ENCODE peak calls at places on chromosomes 6 and 20, in ten cellular contexts. Z is left ventricle myocardium inferior; P is AG04450; M is right lobe of liver; R is neural crest cell; H is glutamatergic neuron; Q is A549; W is activated CD8-positive, alpha-beta T cell treated with anti-CD3 and anti-CD28 coated beads for 36 hours; A is left lung; X is fibroblast of villous mesenchyme. U is an unnamed sample.

GRCh38 chr6:39143238-39143930 is 28.4 kb upstream of the SAYSD1 start:
- DNase-seq in H (no peak), X (no peak), P (no peak), M (no peak), Q (no peak), W (no peak), A (no peak), Z (no peak), R (no peak), U (no peak)

GRCh38 chr6:139659196-139659595 is 284.7 kb upstream of the CITED2 start:
- DNase-seq in W (no peak), Z (no peak), Q (no peak), A (no peak), P (no peak), M (no peak), H (no peak), R (no peak), X (no peak), U (no peak)

GRCh38 chr6:56515081-56515905 is 127.4 kb downstream of the DST start:
- DNase-seq in A (no peak), Q (no peak), R (no peak), M (peak; percentile 64), P (no peak), Z (no peak), W (no peak), X (no peak), H (no peak), U (no peak)

GRCh38 chr6:37565267-37566208 is 65.8 kb upstream of the CCDC167 start:
- DNase-seq in W (no peak), H (peak; percentile 97), X (no peak), R (peak; percentile 59), M (no peak), Z (no peak), Q (no peak), P (no peak), A (no peak), U (no peak)

GRCh38 chr6:100465701-100466409 is 1.1 kb upstream of the SIM1 start:
- DNase-seq in Z (no peak), Q (no peak), W (no peak), X (no peak), P (no peak), A (no peak), H (no peak), R (no peak), M (no peak), U (no peak)

GRCh38 chr6:167565884-167566491 is 241.1 kb downstream of the TTLL2 start:
- DNase-seq in Z (peak; percentile 54), M (no peak), X (no peak), A (peak; percentile 68), Q (no peak), P (no peak), W (no peak), R (no peak), H (no peak), U (no peak)

GRCh38 chr20:45450097-45450818 is 19.3 kb upstream of the WFDC2 start:
- DNase-seq in H (no peak), W (peak; percentile 28), M (no peak), Z (no peak), X (peak; percentile 49), Q (peak; percentile 28), A (no peak), R (no peak), P (no peak), U (no peak)

GRCh38 chr6:52590634-52590985 is 13.8 kb upstream of the TRAM2 start:
- DNase-seq in W (no peak), R (no peak), P (no peak), H (no peak), Z (no peak), X (peak; percentile 69), A (no peak), M (no peak), Q (no peak), U (no peak)

GRCh38 chr6:134683783-134684765 is 265.8 kb downstream of the ALDH8A1 start:
- DNase-seq in W (no peak), Q (no peak), M (no peak), Z (no peak), R (no peak), P (no peak), A (no peak), X (peak; percentile 75), H (no peak), U (no peak)

GRCh38 chr20:53869466-53870258 is 200.7 kb downstream of the BCAS1 start:
- DNase-seq in X (peak; percentile 80), R (peak; percentile 44), Z (no peak), W (peak; percentile 87), H (peak; percentile 43), M (peak; percentile 83), A (no peak), P (no peak), Q (peak; percentile 83), U (peak; percentile 41)
- TF ChIP-seq CTCF in X (peak; percentile 89), R (peak; percentile 85), Z (peak; percentile 84), W (peak; percentile 89), H (peak; percentile 53), M (peak; percentile 82), A (peak; percentile 61), P (peak; percentile 88), Q (peak; percentile 87), U (peak; percentile 84)

DNA sequence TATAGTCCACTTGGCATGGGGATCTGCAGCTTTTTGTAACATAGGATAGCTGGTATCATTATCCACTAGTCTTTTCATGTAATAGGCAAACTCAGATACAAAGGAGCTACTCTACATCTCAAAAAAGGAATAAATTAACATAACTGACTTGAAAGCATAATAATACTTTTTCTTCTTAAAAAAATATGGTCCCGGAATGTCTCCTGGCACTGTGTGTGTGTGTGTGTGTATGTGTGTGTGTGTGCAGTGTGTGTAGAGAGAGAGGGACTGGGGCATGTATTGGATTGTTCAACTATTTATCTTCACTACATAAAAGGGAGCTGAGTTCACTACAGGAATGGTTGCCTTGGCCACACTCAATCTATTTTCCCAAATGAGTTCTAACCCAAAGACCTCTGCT is 51.2 kb downstream of the B3GAT2 start:
- DNase-seq in H (no peak), Q (no peak), Z (no peak), W (no peak), R (no peak), P (no peak), M (no peak), A (no peak), X (no peak), U (no peak)
- TF ChIP-seq CTCF in H (no peak), Q (no peak), Z (no peak), W (no peak), R (no peak), P (no peak), M (no peak), A (no peak), X (no peak), U (no peak)

GRCh38 chr6:169960003-169960344 is 208.6 kb downstream of the ERMARD start:
- DNase-seq in Q (no peak), X (no peak), H (no peak), M (peak; percentile 28), P (no peak), R (no peak), A (no peak), Z (no peak), W (no peak), U (no peak)

GRCh38 chr6:169960891-169961611 is 209.6 kb downstream of the ERMARD start:
- DNase-seq in Z (no peak), X (no peak), P (no peak), A (peak; percentile 41), M (peak; percentile 37), Q (no peak), H (no peak), W (no peak), R (no peak), U (peak; percentile 14)

GRCh38 chr6:169960531-169960890 is 209.1 kb downstream of the ERMARD start:
- DNase-seq in M (no peak), Z (no peak), A (peak; percentile 67), Q (no peak), W (no peak), H (no peak), X (no peak), R (no peak), P (no peak), U (no peak)

GRCh38 chr6:169958510-169958909 is 207.1 kb downstream of the ERMARD start:
- DNase-seq in H (no peak), W (no peak), Z (no peak), Q (no peak), P (no peak), M (no peak), A (no peak), X (no peak), R (no peak), U (no peak)

DNA sequence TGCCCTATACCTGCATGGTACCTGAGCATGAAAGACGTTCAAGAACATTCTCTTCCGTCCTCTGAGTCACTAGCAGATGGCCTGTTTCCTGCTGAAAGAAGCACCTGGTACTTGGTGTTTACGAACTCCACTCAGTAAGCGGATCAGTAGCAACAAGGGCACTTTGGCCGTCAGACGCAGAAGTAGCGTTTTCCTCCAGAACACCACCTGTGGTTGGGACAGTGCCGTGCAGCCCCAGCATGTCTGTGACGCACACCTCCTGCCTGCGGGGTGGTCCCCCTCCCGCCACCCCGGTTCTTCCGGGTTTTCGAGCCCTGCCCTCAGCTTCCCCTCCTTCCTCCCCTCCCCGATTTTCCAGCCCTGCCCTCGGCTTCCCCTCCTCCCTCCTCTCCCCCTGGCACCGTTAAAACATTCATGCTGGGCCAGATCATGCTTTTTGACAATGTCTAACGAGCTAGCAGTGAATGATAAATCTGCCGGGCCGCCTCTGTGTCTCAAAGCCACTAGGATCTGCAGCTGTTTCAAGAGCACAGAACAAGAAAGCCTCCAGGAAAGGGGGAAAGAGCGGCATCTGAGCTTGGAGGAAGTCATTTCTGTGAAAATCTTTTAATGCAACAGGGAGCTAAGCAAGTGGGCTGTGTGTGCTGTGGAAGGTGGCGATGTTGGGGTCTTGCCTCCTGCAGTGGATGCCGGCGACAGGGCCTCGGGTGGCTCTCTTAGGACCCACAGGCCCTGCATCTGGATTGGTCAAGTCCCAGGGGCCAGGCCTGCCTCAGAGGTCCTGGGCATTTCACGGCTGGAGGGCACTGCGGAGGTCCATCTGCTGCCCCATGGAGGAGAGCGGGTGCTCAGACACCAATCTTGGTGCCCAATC is 207.9 kb downstream of the ERMARD start:
- DNase-seq in P (no peak), Q (no peak), M (peak; percentile 44), W (peak; percentile 79), R (no peak), Z (no peak), X (no peak), H (no peak), A (peak; percentile 72), U (peak; percentile 15)
- TF ChIP-seq CTCF in P (no peak), Q (no peak), M (no peak), W (no peak), R (no peak), Z (no peak), X (no peak), H (no peak), A (no peak), U (no peak)

DNA sequence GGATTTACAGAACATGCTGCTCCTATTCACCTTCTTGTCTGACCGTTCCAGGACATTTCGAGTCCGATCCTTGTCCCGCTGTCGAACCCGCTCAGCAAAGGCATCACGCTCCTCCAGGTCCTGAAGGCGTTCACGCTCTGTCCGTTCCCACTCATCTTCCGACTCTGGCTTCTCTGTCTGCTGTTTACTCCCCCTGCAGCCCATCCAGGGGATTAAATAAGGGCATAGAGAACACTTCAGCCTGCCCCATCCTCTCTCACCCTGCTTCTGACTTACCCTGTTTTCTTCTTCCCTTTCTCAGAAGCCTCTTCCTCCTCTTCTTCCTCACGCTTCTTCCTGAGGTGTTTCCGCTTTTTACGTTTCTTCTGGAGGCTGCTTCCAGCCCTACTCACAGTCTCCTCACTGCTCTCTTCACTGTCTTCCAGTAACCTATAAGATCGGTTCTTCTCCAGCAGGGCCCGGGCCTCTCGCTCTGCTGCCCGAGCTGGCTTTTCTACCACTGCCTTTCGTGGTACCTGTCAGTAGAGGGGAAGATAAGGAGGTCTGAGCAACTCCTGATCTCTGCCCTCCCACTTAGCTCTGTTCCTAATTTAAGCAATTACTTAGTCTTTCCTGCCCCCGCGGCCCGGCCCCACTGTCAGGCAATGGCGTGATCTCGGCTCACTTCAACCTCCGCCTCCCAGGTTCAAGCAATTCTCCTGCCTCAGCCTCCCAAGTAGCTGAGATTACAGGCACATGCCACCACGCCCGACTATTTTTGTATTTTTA is 1.9 kb downstream of the DHX16 start:
- DNase-seq in Z (no peak), M (no peak), W (no peak), H (no peak), P (no peak), R (no peak), X (no peak), A (no peak), Q (no peak), U (no peak)
- TF ChIP-seq CTCF in Z (no peak), M (no peak), W (no peak), H (no peak), P (peak; percentile 34), R (peak; percentile 43), X (peak; percentile 28), A (no peak), Q (no peak), U (no peak)

U was measured in natural killer cell.